ENCODE peak calls at places on chromosomes 12 and 14, in eight cellular contexts. V, U, P, G, N, A, Q and Z are unnamed samples.
A peak's percentile ranks its signal among the peaks of the same experiment; 100 is the strongest.

GRCh38 chr12:93819048-93819491 is 141.9 kb downstream of the CRADD start:
- DNase-seq in V (no peak), U (peak; percentile 80), P (peak; percentile 90), G (no peak), N (peak; percentile 77), A (peak; percentile 65), Q (no peak), Z (no peak)

GRCh38 chr12:62679569-62679968 is 212.9 kb downstream of the MON2 start:
- DNase-seq in V (no peak), U (no peak), P (peak; percentile 54), G (no peak), N (no peak), A (peak; percentile 44), Q (no peak), Z (no peak)

GRCh38 chr12:62625238-62625637 is 158.6 kb downstream of the MON2 start:
- DNase-seq in V (no peak), U (peak; percentile 22), P (peak; percentile 80), G (no peak), N (no peak), A (peak; percentile 76), Q (no peak), Z (no peak)

GRCh38 chr12:89481218-89481914 is 43.2 kb downstream of the GALNT4 start:
- DNase-seq in V (no peak), U (no peak), P (peak; percentile 25), G (no peak), N (peak; percentile 74), A (no peak), Q (no peak), Z (no peak)

GRCh38 chr12:102438047-102438822 is 42.1 kb downstream of the IGF1 start:
- DNase-seq in V (no peak), U (no peak), P (no peak), G (no peak), N (no peak), A (no peak), Q (no peak), Z (no peak)

GRCh38 chr14:101849125-101849524 is 87.6 kb downstream of the PPP2R5C start:
- DNase-seq in V (no peak), U (no peak), P (no peak), G (no peak), N (no peak), A (no peak), Q (no peak), Z (no peak)

GRCh38 chr14:68144051-68144681 is 324.6 kb downstream of the RAD51B start:
- DNase-seq in V (no peak), U (no peak), P (peak; percentile 97), G (no peak), N (no peak), A (peak; percentile 94), Q (no peak), Z (no peak)

GRCh38 chr12:119061208-119061796 is 80.0 kb downstream of the SRRM4 start:
- DNase-seq in V (peak; percentile 47), U (peak; percentile 38), P (peak; percentile 34), G (peak; percentile 5), N (no peak), A (peak; percentile 38), Q (peak; percentile 1), Z (no peak)

GRCh38 chr14:67883717-67884116 is 64.1 kb downstream of the RAD51B start:
- DNase-seq in V (no peak), U (peak; percentile 31), P (peak; percentile 17), G (no peak), N (no peak), A (peak; percentile 43), Q (peak; percentile 17), Z (no peak)

GRCh38 chr14:50339178-50339804 is 27.2 kb downstream of the DMAC2L start:
- DNase-seq in V (no peak), U (no peak), P (no peak), G (no peak), N (no peak), A (no peak), Q (no peak), Z (no peak)

GRCh38 chr14:67837011-67837624 is 17.5 kb downstream of the RAD51B start:
- DNase-seq in V (peak; percentile 18), U (peak; percentile 49), P (peak; percentile 87), G (peak; percentile 38), N (peak; percentile 5), A (peak; percentile 94), Q (peak; percentile 65), Z (no peak)

GRCh38 chr12:2341871-2342270 is 289.1 kb downstream of the CACNA1C start:
- DNase-seq in V (no peak), U (peak; percentile 64), P (peak; percentile 88), G (no peak), N (no peak), A (peak; percentile 82), Q (peak; percentile 91), Z (no peak)

GRCh38 chr12:104280703-104281458 is 22.7 kb upstream of the EID3 start:
- DNase-seq in V (no peak), U (peak; percentile 65), P (peak; percentile 94), G (no peak), N (no peak), A (peak; percentile 94), Q (no peak), Z (no peak)

GRCh38 chr12:3125674-3126073 is 48.5 kb downstream of the TSPAN9 start:
- DNase-seq in V (no peak), U (no peak), P (no peak), G (no peak), N (peak; percentile 55), A (no peak), Q (no peak), Z (no peak)

GRCh38 chr14:34872822-34873590 is 2.2 kb downstream of the BAZ1A start:
- DNase-seq in V (no peak), U (peak; percentile 30), P (peak; percentile 53), G (no peak), N (no peak), A (peak; percentile 65), Q (no peak), Z (no peak)

GRCh38 chr14:56131865-56132830 is 13.9 kb downstream of the PELI2 start:
- DNase-seq in V (no peak), U (no peak), P (no peak), G (no peak), N (no peak), A (no peak), Q (no peak), Z (no peak)

GRCh38 chr12:52813885-52814709 is at the start of gene KRT4:
- DNase-seq in V (no peak), U (peak; percentile 44), P (no peak), G (no peak), N (no peak), A (no peak), Q (no peak), Z (no peak)

GRCh38 chr12:95114766-95115450 is 41.5 kb upstream of the NR2C1 start:
- DNase-seq in V (no peak), U (no peak), P (peak; percentile 61), G (no peak), N (no peak), A (peak; percentile 14), Q (no peak), Z (no peak)

GRCh38 chr12:124548854-124549378 is 18.5 kb downstream of the NCOR2 start:
- DNase-seq in V (no peak), U (peak; percentile 77), P (peak; percentile 84), G (no peak), N (no peak), A (peak; percentile 58), Q (no peak), Z (no peak)